ENCODE peak calls at places on chromosomes 16 and 17, in four cellular contexts. M, L, T and W are unnamed samples.

GRCh38 chr17:57605734-57606105 is 139.4 kb downstream of the CCDC182 start:
- DNase-seq in M (no peak), T (no peak), L (no peak), W (no peak)

GRCh38 chr17:2101448-2102257 is 46.8 kb downstream of the HIC1 start:
- DNase-seq in L (no peak), T (no peak), M (no peak), W (no peak)

GRCh38 chr16:53417011-53417410 is 17.3 kb upstream of the RBL2 start:
- DNase-seq in T (no peak), L (no peak), M (no peak), W (no peak)

GRCh38 chr17:75271955-75272847 is 1.2 kb upstream of the MIF4GD start:
- DNase-seq in L (no peak), T (no peak), M (no peak), W (peak; percentile 78)

GRCh38 chr16:72501739-72502653 is 330.0 kb upstream of the PMFBP1 start:
- DNase-seq in M (no peak), L (peak; percentile 42), T (peak; percentile 73), W (peak; percentile 75)

GRCh38 chr16:22692916-22693646 is 120.9 kb upstream of the HS3ST2 start:
- DNase-seq in L (no peak), M (no peak), T (no peak), W (no peak)

GRCh38 chr17:44186307-44187130 is at the start of gene TMUB2:
- DNase-seq in M (peak; percentile 98), T (peak; percentile 99), L (peak; percentile 98), W (peak; percentile 100)

GRCh38 chr17:42985225-42985624 is 4.9 kb downstream of the RUNDC1 start:
- DNase-seq in M (no peak), L (peak; percentile 73), T (no peak), W (no peak)

GRCh38 chr17:49035470-49036269 is 38.5 kb downstream of the IGF2BP1 start:
- DNase-seq in M (no peak), T (no peak), L (no peak), W (peak; percentile 84)

GRCh38 chr17:19003543-19003965 is 1.0 kb downstream of the FAM83G start:
- DNase-seq in M (no peak), L (no peak), T (no peak), W (no peak)

GRCh38 chr17:82338858-82339633 is 5.5 kb upstream of the SECTM1 start:
- DNase-seq in T (no peak), L (no peak), M (no peak), W (no peak)

GRCh38 chr16:75070055-75070841 is 46.3 kb downstream of the LDHD start:
- DNase-seq in M (no peak), T (peak; percentile 98), L (no peak), W (peak; percentile 86)

GRCh38 chr16:3087243-3087791 is 11.8 kb downstream of the ZSCAN10 start:
- DNase-seq in T (no peak), L (no peak), M (no peak), W (no peak)

GRCh38 chr16:69127966-69128510 is 4.3 kb downstream of the CHTF8 start:
- DNase-seq in M (no peak), L (no peak), T (no peak), W (no peak)

GRCh38 chr16:4323071-4323844 is 7.4 kb downstream of the GLIS2 start:
- DNase-seq in M (no peak), T (no peak), L (no peak), W (no peak)

GRCh38 chr16:67447508-67448076 is 16.7 kb downstream of the HSD11B2 start:
- DNase-seq in M (no peak), T (peak; percentile 49), L (peak; percentile 15), W (peak; percentile 70)

GRCh38 chr16:82093901-82094300 is 58.8 kb downstream of the HSD17B2 start:
- DNase-seq in M (no peak), L (no peak), T (no peak), W (no peak)

GRCh38 chr17:77742579-77742978 is 215.9 kb upstream of the TNRC6C start:
- DNase-seq in M (no peak), L (no peak), T (no peak), W (no peak)

GRCh38 chr16:22358000-22358399 is 16.4 kb downstream of the CDR2 start:
- DNase-seq in M (no peak), T (no peak), L (no peak), W (no peak)

DNA sequence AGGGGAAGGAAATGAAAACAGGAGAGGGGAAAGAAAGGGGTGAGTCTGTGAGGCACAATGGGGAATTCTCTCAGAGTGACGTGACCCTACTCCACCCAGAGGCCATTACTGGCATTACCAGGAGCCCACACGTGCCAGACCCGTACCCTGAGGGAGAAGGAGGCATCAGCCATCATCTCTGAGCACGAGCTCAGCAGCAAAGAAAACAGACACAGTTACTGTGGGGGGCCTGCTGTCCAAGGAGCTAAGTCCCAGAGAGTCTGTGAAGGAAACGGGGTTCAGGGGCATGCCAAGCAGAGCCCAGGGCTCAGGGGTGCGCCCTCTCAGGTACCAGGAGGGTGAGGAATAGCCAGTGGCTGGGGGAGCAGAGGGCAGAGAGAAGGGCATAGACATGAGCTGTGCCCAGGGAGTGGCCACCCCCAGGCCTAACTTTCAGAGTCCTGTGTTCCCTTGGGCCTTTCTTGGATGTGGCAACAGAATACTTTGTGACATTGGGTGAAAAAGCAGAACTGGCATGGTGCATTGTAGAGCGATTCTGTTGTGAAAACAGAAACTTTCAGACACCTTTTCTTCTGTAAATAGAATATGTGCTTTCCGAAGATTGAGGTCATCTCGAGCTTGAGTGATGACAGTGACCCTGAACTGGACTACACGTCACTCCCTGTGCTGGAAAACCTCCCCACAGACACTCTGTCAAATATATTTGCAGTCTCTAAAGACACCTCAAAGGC is 11.3 kb downstream of the TAF1C start:
- DNase-seq in L (peak; percentile 19), T (peak; percentile 65), M (peak; percentile 34), W (peak; percentile 91)
- TF ChIP-seq TCF12 in L (no peak), T (no peak), M (no peak), W (no peak)

GRCh38 chr17:68197997-68198930 is 49.6 kb upstream of the AMZ2 start:
- DNase-seq in T (no peak), L (no peak), M (no peak), W (peak; percentile 46)
- TF ChIP-seq TCF12 in T (no peak), L (no peak), M (no peak), W (no peak)

GRCh38 chr16:79697562-79698112 is 97.1 kb upstream of the MAF start:
- DNase-seq in T (no peak), M (no peak), L (no peak), W (no peak)

GRCh38 chr16:79703066-79703465 is 102.5 kb upstream of the MAF start:
- DNase-seq in T (no peak), L (no peak), M (no peak), W (no peak)

DNA sequence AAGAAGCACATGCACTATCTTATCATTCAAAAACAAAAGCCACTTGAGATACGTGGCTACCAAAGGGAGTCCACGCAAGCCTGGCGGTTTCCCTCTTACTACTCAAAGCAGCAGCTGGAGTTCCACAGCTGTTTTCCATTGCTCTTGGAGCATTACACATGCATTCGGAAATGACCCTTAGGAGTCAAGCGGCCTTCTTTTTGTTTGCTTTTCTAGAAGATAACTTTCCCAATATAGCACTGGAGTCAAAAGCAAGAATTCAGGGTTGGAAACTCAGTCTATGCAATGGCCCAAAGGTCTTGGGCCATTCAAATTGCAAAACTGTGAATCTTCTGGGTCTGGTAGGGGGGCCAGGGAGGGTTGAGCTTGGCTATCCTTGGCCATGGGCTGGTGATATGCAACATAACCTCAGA is 97.8 kb upstream of the MAF start:
- DNase-seq in T (no peak), L (no peak), M (no peak), W (no peak)
- TF ChIP-seq TCF12 in T (no peak), L (no peak), M (no peak), W (no peak)

DNA sequence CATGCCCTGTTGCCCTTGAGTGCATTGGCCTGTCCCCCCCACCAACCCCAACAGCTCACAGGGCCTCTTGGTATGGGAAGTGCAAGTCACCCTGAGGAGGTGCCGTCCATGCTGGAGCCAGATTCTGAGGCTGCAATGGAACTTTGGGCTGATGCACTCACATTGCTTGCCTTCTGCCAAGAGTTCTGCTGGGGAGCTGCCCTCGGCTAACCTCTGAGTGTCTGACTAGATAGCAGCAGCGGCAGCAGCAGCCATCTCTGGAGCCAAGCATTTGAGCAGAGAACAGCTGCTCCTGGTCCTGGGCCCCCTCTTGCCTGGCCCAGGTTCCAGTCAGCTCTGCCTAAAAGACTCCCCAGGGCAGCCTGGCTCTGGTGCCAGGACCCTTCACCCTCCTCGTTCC is 61.5 kb downstream of the GNAO1 start:
- DNase-seq in L (no peak), T (no peak), M (no peak), W (no peak)
- TF ChIP-seq TCF12 in L (no peak), T (no peak), M (no peak), W (no peak)